ENCODE peak calls at places on chromosome 6, in four cellular contexts. One of them, this sample, is unnamed.

GRCh38 chr6:54193560-54193959 is 82.3 kb downstream of the MLIP start:
- DNase-seq in activated T-helper 1 cell treated with anti-CD3 and anti-CD28 coated beads, Interleukin-12 subunit alpha, Interleukin-12 subunit beta, Interleukin-2, Interleukin-4 antibody, amounts not matched to agents 30 ng/mL and 10 ng/mL and 1 ng/mL, durations not matched to agents 14 hours and 24 hours and 36 hours: no peak
- DNase-seq in amygdala: no peak
- DNase-seq in astrocyte of the spinal cord: no peak
- DNase-seq in this sample: no peak

GRCh38 chr6:152983637-152984386 is 971 bp upstream of the FBXO5 start:
- DNase-seq in activated T-helper 1 cell treated with anti-CD3 and anti-CD28 coated beads, Interleukin-12 subunit alpha, Interleukin-12 subunit beta, Interleukin-2, Interleukin-4 antibody, amounts not matched to agents 30 ng/mL and 10 ng/mL and 1 ng/mL, durations not matched to agents 14 hours and 24 hours and 36 hours: peak; percentile 62
- DNase-seq in amygdala: peak; percentile 56
- DNase-seq in astrocyte of the spinal cord: peak; percentile 82
- DNase-seq in this sample: peak; percentile 60

GRCh38 chr6:63441266-63441956 is 121.6 kb upstream of the LGSN start:
- DNase-seq in activated T-helper 1 cell treated with anti-CD3 and anti-CD28 coated beads, Interleukin-12 subunit alpha, Interleukin-12 subunit beta, Interleukin-2, Interleukin-4 antibody, amounts not matched to agents 30 ng/mL and 10 ng/mL and 1 ng/mL, durations not matched to agents 14 hours and 24 hours and 36 hours: no peak
- DNase-seq in amygdala: no peak
- DNase-seq in astrocyte of the spinal cord: no peak
- DNase-seq in this sample: no peak

GRCh38 chr6:142886431-142887170 is 58.4 kb downstream of the HIVEP2 start:
- DNase-seq in activated T-helper 1 cell treated with anti-CD3 and anti-CD28 coated beads, Interleukin-12 subunit alpha, Interleukin-12 subunit beta, Interleukin-2, Interleukin-4 antibody, amounts not matched to agents 30 ng/mL and 10 ng/mL and 1 ng/mL, durations not matched to agents 14 hours and 24 hours and 36 hours: no peak
- DNase-seq in amygdala: no peak
- DNase-seq in astrocyte of the spinal cord: peak; percentile 67
- DNase-seq in this sample: no peak

GRCh38 chr6:79705456-79705995 is 74.4 kb downstream of the SH3BGRL2 start:
- DNase-seq in activated T-helper 1 cell treated with anti-CD3 and anti-CD28 coated beads, Interleukin-12 subunit alpha, Interleukin-12 subunit beta, Interleukin-2, Interleukin-4 antibody, amounts not matched to agents 30 ng/mL and 10 ng/mL and 1 ng/mL, durations not matched to agents 14 hours and 24 hours and 36 hours: no peak
- DNase-seq in amygdala: no peak
- DNase-seq in astrocyte of the spinal cord: peak; percentile 15
- DNase-seq in this sample: no peak

GRCh38 chr6:134029495-134030455 is 22.6 kb downstream of the SLC2A12 start:
- DNase-seq in activated T-helper 1 cell treated with anti-CD3 and anti-CD28 coated beads, Interleukin-12 subunit alpha, Interleukin-12 subunit beta, Interleukin-2, Interleukin-4 antibody, amounts not matched to agents 30 ng/mL and 10 ng/mL and 1 ng/mL, durations not matched to agents 14 hours and 24 hours and 36 hours: no peak
- DNase-seq in amygdala: no peak
- DNase-seq in astrocyte of the spinal cord: peak; percentile 79
- DNase-seq in this sample: peak; percentile 46

GRCh38 chr6:133680994-133681393 is 207.9 kb upstream of the TCF21 start:
- DNase-seq in activated T-helper 1 cell treated with anti-CD3 and anti-CD28 coated beads, Interleukin-12 subunit alpha, Interleukin-12 subunit beta, Interleukin-2, Interleukin-4 antibody, amounts not matched to agents 30 ng/mL and 10 ng/mL and 1 ng/mL, durations not matched to agents 14 hours and 24 hours and 36 hours: no peak
- DNase-seq in amygdala: no peak
- DNase-seq in astrocyte of the spinal cord: no peak
- DNase-seq in this sample: no peak

GRCh38 chr6:143549221-143549620 is 37.7 kb upstream of the FUCA2 start:
- DNase-seq in activated T-helper 1 cell treated with anti-CD3 and anti-CD28 coated beads, Interleukin-12 subunit alpha, Interleukin-12 subunit beta, Interleukin-2, Interleukin-4 antibody, amounts not matched to agents 30 ng/mL and 10 ng/mL and 1 ng/mL, durations not matched to agents 14 hours and 24 hours and 36 hours: no peak
- DNase-seq in amygdala: no peak
- DNase-seq in astrocyte of the spinal cord: no peak
- DNase-seq in this sample: no peak

GRCh38 chr6:170522565-170523183 is 30.4 kb downstream of the PSMB1 start:
- DNase-seq in activated T-helper 1 cell treated with anti-CD3 and anti-CD28 coated beads, Interleukin-12 subunit alpha, Interleukin-12 subunit beta, Interleukin-2, Interleukin-4 antibody, amounts not matched to agents 30 ng/mL and 10 ng/mL and 1 ng/mL, durations not matched to agents 14 hours and 24 hours and 36 hours: no peak
- DNase-seq in amygdala: no peak
- DNase-seq in astrocyte of the spinal cord: no peak
- DNase-seq in this sample: no peak

GRCh38 chr6:158411998-158412397 is 99.7 kb downstream of the TULP4 start:
- DNase-seq in activated T-helper 1 cell treated with anti-CD3 and anti-CD28 coated beads, Interleukin-12 subunit alpha, Interleukin-12 subunit beta, Interleukin-2, Interleukin-4 antibody, amounts not matched to agents 30 ng/mL and 10 ng/mL and 1 ng/mL, durations not matched to agents 14 hours and 24 hours and 36 hours: no peak
- DNase-seq in amygdala: no peak
- DNase-seq in astrocyte of the spinal cord: no peak
- DNase-seq in this sample: peak; percentile 60

GRCh38 chr6:150764638-150765456 is 100.7 kb upstream of the MTHFD1L start:
- DNase-seq in activated T-helper 1 cell treated with anti-CD3 and anti-CD28 coated beads, Interleukin-12 subunit alpha, Interleukin-12 subunit beta, Interleukin-2, Interleukin-4 antibody, amounts not matched to agents 30 ng/mL and 10 ng/mL and 1 ng/mL, durations not matched to agents 14 hours and 24 hours and 36 hours: no peak
- DNase-seq in amygdala: no peak
- DNase-seq in astrocyte of the spinal cord: no peak
- DNase-seq in this sample: no peak

GRCh38 chr6:119148102-119148824 is 69.8 kb upstream of the FAM184A start:
- DNase-seq in activated T-helper 1 cell treated with anti-CD3 and anti-CD28 coated beads, Interleukin-12 subunit alpha, Interleukin-12 subunit beta, Interleukin-2, Interleukin-4 antibody, amounts not matched to agents 30 ng/mL and 10 ng/mL and 1 ng/mL, durations not matched to agents 14 hours and 24 hours and 36 hours: no peak
- DNase-seq in amygdala: peak; percentile 37
- DNase-seq in astrocyte of the spinal cord: peak; percentile 90
- DNase-seq in this sample: peak; percentile 46

GRCh38 chr6:31007694-31008093 is 2.6 kb upstream of the MUC22 start:
- DNase-seq in activated T-helper 1 cell treated with anti-CD3 and anti-CD28 coated beads, Interleukin-12 subunit alpha, Interleukin-12 subunit beta, Interleukin-2, Interleukin-4 antibody, amounts not matched to agents 30 ng/mL and 10 ng/mL and 1 ng/mL, durations not matched to agents 14 hours and 24 hours and 36 hours: no peak
- DNase-seq in amygdala: no peak
- DNase-seq in astrocyte of the spinal cord: peak; percentile 84
- DNase-seq in this sample: peak; percentile 97

GRCh38 chr6:133254552-133255228 is 13.5 kb downstream of the EYA4 start:
- DNase-seq in activated T-helper 1 cell treated with anti-CD3 and anti-CD28 coated beads, Interleukin-12 subunit alpha, Interleukin-12 subunit beta, Interleukin-2, Interleukin-4 antibody, amounts not matched to agents 30 ng/mL and 10 ng/mL and 1 ng/mL, durations not matched to agents 14 hours and 24 hours and 36 hours: no peak
- DNase-seq in amygdala: no peak
- DNase-seq in astrocyte of the spinal cord: peak; percentile 29
- DNase-seq in this sample: peak; percentile 5

GRCh38 chr6:14316911-14317535 is 199.5 kb downstream of the CD83 start:
- DNase-seq in activated T-helper 1 cell treated with anti-CD3 and anti-CD28 coated beads, Interleukin-12 subunit alpha, Interleukin-12 subunit beta, Interleukin-2, Interleukin-4 antibody, amounts not matched to agents 30 ng/mL and 10 ng/mL and 1 ng/mL, durations not matched to agents 14 hours and 24 hours and 36 hours: no peak
- DNase-seq in amygdala: no peak
- DNase-seq in astrocyte of the spinal cord: no peak
- DNase-seq in this sample: no peak

GRCh38 chr6:71446084-71446869 is 157.7 kb downstream of the OGFRL1 start:
- DNase-seq in activated T-helper 1 cell treated with anti-CD3 and anti-CD28 coated beads, Interleukin-12 subunit alpha, Interleukin-12 subunit beta, Interleukin-2, Interleukin-4 antibody, amounts not matched to agents 30 ng/mL and 10 ng/mL and 1 ng/mL, durations not matched to agents 14 hours and 24 hours and 36 hours: no peak
- DNase-seq in amygdala: no peak
- DNase-seq in astrocyte of the spinal cord: no peak
- DNase-seq in this sample: no peak

GRCh38 chr6:4088684-4089083 is 9.7 kb upstream of the FAM217A start:
- DNase-seq in activated T-helper 1 cell treated with anti-CD3 and anti-CD28 coated beads, Interleukin-12 subunit alpha, Interleukin-12 subunit beta, Interleukin-2, Interleukin-4 antibody, amounts not matched to agents 30 ng/mL and 10 ng/mL and 1 ng/mL, durations not matched to agents 14 hours and 24 hours and 36 hours: no peak
- DNase-seq in amygdala: no peak
- DNase-seq in astrocyte of the spinal cord: no peak
- DNase-seq in this sample: no peak

GRCh38 chr6:148842631-148843030 is 95.8 kb downstream of the UST start:
- DNase-seq in activated T-helper 1 cell treated with anti-CD3 and anti-CD28 coated beads, Interleukin-12 subunit alpha, Interleukin-12 subunit beta, Interleukin-2, Interleukin-4 antibody, amounts not matched to agents 30 ng/mL and 10 ng/mL and 1 ng/mL, durations not matched to agents 14 hours and 24 hours and 36 hours: no peak
- DNase-seq in amygdala: no peak
- DNase-seq in astrocyte of the spinal cord: no peak
- DNase-seq in this sample: no peak

GRCh38 chr6:158760618-158761250 is 58.4 kb downstream of the EZR start:
- DNase-seq in activated T-helper 1 cell treated with anti-CD3 and anti-CD28 coated beads, Interleukin-12 subunit alpha, Interleukin-12 subunit beta, Interleukin-2, Interleukin-4 antibody, amounts not matched to agents 30 ng/mL and 10 ng/mL and 1 ng/mL, durations not matched to agents 14 hours and 24 hours and 36 hours: no peak
- DNase-seq in amygdala: no peak
- DNase-seq in astrocyte of the spinal cord: no peak
- DNase-seq in this sample: peak; percentile 58

This sample was measured in PC-9.